ENCODE peak calls at places on chromosomes 3 and 15, in seven cellular contexts. M is SK-N-SH, O is HepG2, G is GM12891, R is GM12878, E is H1, K is K562. N is an unnamed sample.

GRCh38 chr15:82597815-82598214 is 49.3 kb downstream of the CPEB1 start:
- DNase-seq in M (no peak), O (no peak), G (no peak), R (no peak), K (no peak), E (no peak), N (no peak)

GRCh38 chr15:88917764-88918163 is 4.6 kb upstream of the MFGE8 start:
- DNase-seq in O (no peak), G (no peak), M (no peak), K (no peak), E (no peak), R (no peak), N (no peak)

GRCh38 chr3:194034556-194035336 is 101.2 kb upstream of the HES1 start:
- DNase-seq in K (no peak), G (no peak), E (no peak), M (no peak), R (no peak), O (no peak), N (no peak)

GRCh38 chr15:43144512-43144911 is 11.1 kb downstream of the TMEM62 start:
- DNase-seq in O (no peak), K (no peak), G (no peak), E (no peak), M (no peak), R (no peak), N (no peak)

GRCh38 chr15:91047545-91048199 is 25.3 kb upstream of the VPS33B start:
- DNase-seq in O (no peak), E (no peak), K (no peak), M (no peak), G (no peak), R (no peak), N (no peak)

GRCh38 chr15:68712886-68713285 is 107.8 kb downstream of the ANP32A start:
- DNase-seq in G (no peak), O (no peak), K (no peak), M (no peak), R (no peak), E (no peak), N (no peak)

GRCh38 chr15:53917109-53917508 is 61.1 kb upstream of the UNC13C start:
- DNase-seq in R (no peak), K (no peak), O (no peak), M (no peak), G (no peak), E (no peak), N (no peak)

GRCh38 chr3:19898725-19899124 is 35.3 kb downstream of the EFHB start:
- DNase-seq in E (no peak), R (no peak), G (no peak), M (no peak), O (peak), K (no peak), N (no peak)

GRCh38 chr3:197487911-197488391 is 67.8 kb downstream of the BDH1 start:
- DNase-seq in O (peak), M (no peak), G (no peak), K (no peak), R (no peak), E (no peak), N (no peak)
- TF ChIP-seq TAF1 in O (no peak), M (no peak), G (no peak), K (no peak), R (no peak), E (no peak), N (no peak)

DNA sequence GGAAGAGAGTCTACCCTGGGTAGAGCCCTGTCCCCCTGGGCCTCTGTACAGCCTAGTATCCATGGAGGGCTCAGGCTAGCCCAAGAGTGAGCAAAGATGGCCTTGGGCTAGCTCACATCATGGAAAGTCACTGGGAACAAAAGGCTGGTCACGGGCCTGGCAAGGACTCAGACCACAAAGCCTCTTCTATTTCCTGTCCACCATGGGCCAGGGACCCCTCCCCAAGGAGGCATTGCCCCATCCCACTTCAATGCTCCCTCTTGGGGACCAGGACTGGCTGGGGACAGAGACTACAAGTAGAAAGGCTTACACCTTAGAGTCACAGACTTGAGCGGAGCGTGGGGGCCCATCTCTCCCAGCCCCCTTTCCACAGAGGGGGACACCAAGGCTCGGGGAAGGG is 16.9 kb downstream of the DUSP7 start:
- DNase-seq in K (no peak), E (no peak), O (peak), R (no peak), M (no peak), G (no peak), N (no peak)
- TF ChIP-seq TAF1 in K (no peak), E (no peak), O (no peak), R (no peak), M (no peak), G (no peak), N (no peak)

GRCh38 chr3:128503164-128503651 is 10.2 kb upstream of the GATA2 start:
- DNase-seq in M (no peak), E (no peak), K (no peak), G (no peak), O (no peak), R (no peak), N (no peak)
- TF ChIP-seq TAF1 in M (no peak), E (no peak), K (no peak), G (no peak), O (no peak), R (no peak), N (no peak)

DNA sequence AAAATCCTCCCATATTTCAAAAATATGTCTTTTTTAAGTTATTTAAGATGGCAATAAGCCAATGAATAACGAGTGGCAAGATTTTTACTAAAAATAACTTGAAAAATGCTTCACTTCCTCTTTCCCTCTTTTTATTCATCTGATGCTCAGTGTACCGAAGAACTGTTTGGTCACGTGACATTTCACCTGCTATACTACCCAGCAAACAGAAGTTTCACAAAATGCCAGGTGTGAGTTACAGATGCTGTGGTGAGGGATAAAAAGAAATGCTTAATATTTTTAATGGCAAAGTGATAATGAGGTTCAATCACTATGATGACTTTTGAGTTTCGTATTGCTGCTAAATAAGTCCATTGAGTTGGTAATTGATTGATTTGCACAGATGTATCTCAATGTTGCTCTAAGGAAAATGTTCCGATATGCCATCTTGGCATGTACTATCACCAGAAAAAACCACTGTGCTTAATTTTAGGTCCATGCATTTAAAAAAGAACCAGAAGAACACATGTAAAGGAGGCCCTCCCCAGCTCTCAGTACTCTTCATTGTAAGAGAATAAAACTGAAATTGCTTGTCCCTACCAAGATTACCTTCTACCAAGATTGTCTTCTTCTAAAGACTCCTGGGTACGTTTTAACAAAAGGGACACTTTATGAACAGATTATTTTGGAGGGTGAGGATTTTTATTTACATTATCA is 26.0 kb upstream of the SEC62 start:
- DNase-seq in R (peak), O (no peak), K (no peak), M (no peak), G (no peak), E (no peak), N (no peak)
- TF ChIP-seq TAF1 in R (no peak), O (no peak), K (no peak), M (no peak), G (no peak), E (no peak), N (no peak)

GRCh38 chr3:113270096-113270495 is 58.7 kb downstream of the BOC start:
- DNase-seq in M (no peak), O (no peak), E (no peak), G (no peak), K (no peak), R (no peak), N (no peak)

GRCh38 chr3:113271594-113272368 is 60.4 kb downstream of the BOC start:
- DNase-seq in G (no peak), R (no peak), M (no peak), K (peak), O (no peak), E (no peak), N (no peak)

GRCh38 chr3:113270786-113271185 is 59.4 kb downstream of the BOC start:
- DNase-seq in G (no peak), E (no peak), K (no peak), R (no peak), M (no peak), O (no peak), N (no peak)

GRCh38 chr3:113272369-113272748 is 61.0 kb downstream of the BOC start:
- DNase-seq in M (no peak), E (no peak), R (no peak), G (no peak), K (no peak), O (no peak), N (no peak)

DNA sequence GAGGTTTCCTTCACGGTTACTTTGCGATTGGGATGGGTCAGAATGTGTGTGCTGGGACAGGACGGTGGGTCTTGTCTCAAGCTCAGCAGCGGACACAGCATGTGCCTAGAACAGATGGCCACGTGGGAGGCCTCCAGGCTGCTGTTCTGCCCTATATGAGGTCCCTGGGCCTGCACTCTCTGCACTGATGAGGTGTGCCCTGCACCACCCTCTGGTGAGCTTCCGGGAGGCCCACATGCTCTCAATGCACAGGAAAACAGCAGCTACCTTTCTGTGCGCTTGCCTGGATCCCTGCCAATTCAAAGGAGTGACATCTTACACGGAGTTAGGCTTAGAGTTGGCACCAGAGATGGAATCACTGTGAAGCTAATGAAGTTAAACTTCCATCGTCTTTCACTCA is 59.8 kb downstream of the BOC start:
- DNase-seq in O (no peak), E (no peak), M (no peak), G (no peak), K (no peak), R (no peak), N (no peak)
- TF ChIP-seq TAF1 in O (no peak), E (no peak), M (no peak), G (no peak), K (no peak), R (no peak), N (no peak)

GRCh38 chr15:94546838-94547237 is 315.5 kb downstream of the MCTP2 start:
- DNase-seq in K (no peak), M (no peak), E (no peak), R (no peak), G (no peak), O (no peak), N (no peak)

GRCh38 chr15:94538280-94538679 is 306.9 kb downstream of the MCTP2 start:
- DNase-seq in G (no peak), E (no peak), O (no peak), R (no peak), K (no peak), M (no peak), N (no peak)

GRCh38 chr15:94542391-94542790 is 311.0 kb downstream of the MCTP2 start:
- DNase-seq in K (no peak), G (no peak), O (no peak), E (no peak), R (no peak), M (no peak), N (no peak)
- TF ChIP-seq TAF1 in K (no peak), G (no peak), O (no peak), E (no peak), R (no peak), M (no peak), N (no peak)

GRCh38 chr3:133661454-133662255 is at the start of gene TOPBP1:
- DNase-seq in R (no peak), M (peak), O (peak), G (peak), E (peak), K (peak), N (peak)

GRCh38 chr3:133659806-133660205 is 1.9 kb downstream of the TOPBP1 start:
- DNase-seq in M (no peak), E (no peak), R (no peak), G (no peak), O (no peak), K (no peak), N (no peak)

GRCh38 chr3:133667118-133667517 is 5.4 kb upstream of the TOPBP1 start:
- DNase-seq in O (no peak), R (no peak), G (no peak), K (no peak), M (no peak), E (no peak), N (no peak)

GRCh38 chr3:133662256-133662773 is 574 bp upstream of the TOPBP1 start:
- DNase-seq in G (no peak), K (peak), R (no peak), O (peak), E (no peak), M (peak), N (no peak)

GRCh38 chr3:133663569-133664313 is 2.0 kb upstream of the TOPBP1 start:
- DNase-seq in G (no peak), O (peak), R (no peak), E (no peak), M (peak), K (peak), N (no peak)
- TF ChIP-seq TAF1 in G (no peak), O (no peak), R (no peak), E (no peak), M (no peak), K (no peak), N (no peak)

GRCh38 chr15:29124581-29125381 is 144.8 kb downstream of the NSMCE3 start:
- DNase-seq in O (no peak), E (no peak), R (no peak), G (no peak), K (no peak), M (no peak), N (no peak)
- TF ChIP-seq TAF1 in O (no peak), E (no peak), R (no peak), G (no peak), K (no peak), M (no peak), N (no peak)

GRCh38 chr3:157157836-157158235 is 2.1 kb downstream of the CCNL1 start:
- DNase-seq in R (no peak), O (no peak), K (no peak), G (no peak), M (no peak), E (no peak), N (no peak)

GRCh38 chr3:157159037-157159761 is 748 bp downstream of the CCNL1 start:
- DNase-seq in M (peak), K (no peak), R (no peak), E (no peak), G (no peak), O (peak), N (peak)

GRCh38 chr3:157163554-157163953 is 3.6 kb upstream of the CCNL1 start:
- DNase-seq in E (no peak), O (no peak), R (no peak), K (no peak), G (no peak), M (no peak), N (no peak)

GRCh38 chr3:157159762-157160651 is at the start of gene CCNL1:
- DNase-seq in R (peak), O (peak), K (peak), E (peak), G (peak), M (peak), N (peak)

GRCh38 chr3:157160652-157161480 is 919 bp upstream of the CCNL1 start:
- DNase-seq in M (peak), K (peak), R (no peak), E (no peak), G (peak), O (peak), N (no peak)
- TF ChIP-seq TAF1 in M (peak), K (no peak), R (no peak), E (no peak), G (no peak), O (no peak), N (peak)

GRCh38 chr15:29913528-29914135 is 91.4 kb upstream of the TJP1 start:
- DNase-seq in M (no peak), G (no peak), O (no peak), R (no peak), E (no peak), K (no peak), N (no peak)
- TF ChIP-seq TAF1 in M (no peak), G (no peak), O (no peak), R (no peak), E (no peak), K (no peak), N (no peak)